ENCODE peak calls at places on chromosome 12, in seven cellular contexts. U is HL-60; T is OCI-M1; N is SW 1271; F is H7; M is Peyer's patch; I is activated CD4-positive, CD25-positive, alpha-beta regulatory T cell. B is an unnamed sample.

GRCh38 chr12:131282292-131283080 is 328.8 kb downstream of the ADGRD1 start:
- DNase-seq in U (no peak), T (no peak), N (no peak), F (no peak), M (peak), I (no peak), B (peak)

GRCh38 chr12:131098178-131098981 is 144.7 kb downstream of the ADGRD1 start:
- DNase-seq in U (no peak), T (no peak), N (no peak), F (no peak), M (peak), I (no peak), B (peak)

GRCh38 chr12:79016181-79016580 is 151.6 kb downstream of the SYT1 start:
- DNase-seq in U (no peak), T (no peak), N (no peak), F (no peak), M (no peak), I (no peak), B (no peak)

GRCh38 chr12:84046869-84047268 is 865.7 kb downstream of the SLC6A15 start:
- DNase-seq in U (no peak), T (no peak), N (no peak), F (no peak), M (no peak), I (no peak), B (no peak)

GRCh38 chr12:50505945-50506344 is 1.2 kb downstream of the DIP2B start:
- DNase-seq in U (peak), T (peak), N (no peak), F (no peak), M (no peak), I (no peak), B (no peak)

GRCh38 chr12:65616022-65616421 is 208.3 kb upstream of the HMGA2 start:
- DNase-seq in U (no peak), T (no peak), N (no peak), F (no peak), M (no peak), I (no peak), B (no peak)

GRCh38 chr12:79547044-79547734 is 143.6 kb downstream of the PAWR start:
- DNase-seq in U (no peak), T (no peak), N (peak), F (peak), M (no peak), I (no peak), B (no peak)

GRCh38 chr12:2494490-2495192 is 300.1 kb upstream of the FKBP4 start:
- DNase-seq in U (no peak), T (no peak), N (no peak), F (no peak), M (no peak), I (no peak), B (no peak)

GRCh38 chr12:56128669-56129209 is 672 bp downstream of the ESYT1 start:
- DNase-seq in U (peak), T (peak), N (no peak), F (peak), M (peak), I (no peak), B (no peak)